ENCODE peak calls at places on chromosomes 2 and 18, in ten cellular contexts. B is Peyer's patch; H is choroid plexus epithelial cell; N is cardiac fibroblast; Z is right lobe of liver; X is cardiac muscle cell; Y is CD8-positive, alpha-beta T cell; U is right atrium auricular region; P is sigmoid colon; L is left ventricle myocardium inferior. G is an unnamed sample.

GRCh38 chr2:201260302-201260800 is at the start of gene CASP8:
- DNase-seq in B (peak), H (peak), N (peak), Z (no peak), X (peak), Y (peak), U (no peak), P (no peak), L (no peak), G (no peak)

GRCh38 chr2:158912122-158912521 is 56.3 kb upstream of the TANC1 start:
- DNase-seq in B (no peak), H (no peak), N (no peak), Z (no peak), X (no peak), Y (no peak), U (no peak), P (no peak), L (no peak), G (no peak)

GRCh38 chr18:79466591-79466990 is 70.9 kb downstream of the NFATC1 start:
- DNase-seq in B (peak), H (no peak), N (no peak), Z (no peak), X (no peak), Y (no peak), U (no peak), P (no peak), L (no peak), G (no peak)

GRCh38 chr2:218021536-218022071 is 18.8 kb upstream of the TNS1 start:
- DNase-seq in B (no peak), H (no peak), N (no peak), Z (no peak), X (no peak), Y (no peak), U (no peak), P (peak), L (peak), G (no peak)

GRCh38 chr2:195734395-195734794 is 77.4 kb downstream of the SLC39A10 start:
- DNase-seq in B (no peak), H (peak), N (peak), Z (no peak), X (no peak), Y (no peak), U (no peak), P (no peak), L (no peak), G (no peak)

GRCh38 chr2:40630035-40630434 is 178.1 kb upstream of the SLC8A1 start:
- DNase-seq in B (no peak), H (no peak), N (no peak), Z (no peak), X (no peak), Y (no peak), U (no peak), P (no peak), L (no peak), G (no peak)

GRCh38 chr2:121625953-121626352 is 23.3 kb downstream of the CLASP1 start:
- DNase-seq in B (no peak), H (no peak), N (no peak), Z (no peak), X (no peak), Y (no peak), U (no peak), P (no peak), L (no peak), G (no peak)

GRCh38 chr18:32629990-32630389 is 142.8 kb downstream of the KLHL14 start:
- DNase-seq in B (no peak), H (no peak), N (no peak), Z (no peak), X (no peak), Y (no peak), U (no peak), P (no peak), L (no peak), G (no peak)

GRCh38 chr2:175187378-175187777 is 5.9 kb upstream of the ATP5MC3 start:
- DNase-seq in B (no peak), H (peak), N (peak), Z (no peak), X (peak), Y (no peak), U (no peak), P (no peak), L (no peak), G (no peak)

GRCh38 chr2:157838442-157839161 is 37.5 kb downstream of the ACVR1 start:
- DNase-seq in B (peak), H (peak), N (peak), Z (peak), X (peak), Y (no peak), U (peak), P (no peak), L (peak), G (no peak)

GRCh38 chr18:12628706-12629702 is 28.9 kb downstream of the SPIRE1 start:
- DNase-seq in B (no peak), H (peak), N (peak), Z (no peak), X (peak), Y (no peak), U (no peak), P (no peak), L (no peak), G (no peak)

GRCh38 chr2:211611061-211611518 is 927.5 kb downstream of the ERBB4 start:
- DNase-seq in B (no peak), H (no peak), N (no peak), Z (no peak), X (no peak), Y (no peak), U (no peak), P (no peak), L (no peak), G (no peak)

GRCh38 chr2:236573066-236573929 is 3.7 kb downstream of the ACKR3 start:
- DNase-seq in B (no peak), H (no peak), N (no peak), Z (no peak), X (no peak), Y (no peak), U (no peak), P (peak), L (no peak), G (no peak)

GRCh38 chr2:189152476-189152875 is 27.1 kb downstream of the COL5A2 start:
- DNase-seq in B (no peak), H (no peak), N (no peak), Z (no peak), X (peak), Y (no peak), U (no peak), P (no peak), L (peak), G (no peak)

GRCh38 chr2:208586516-208586915 is 179.9 kb downstream of the PTH2R start:
- DNase-seq in B (no peak), H (no peak), N (no peak), Z (no peak), X (no peak), Y (no peak), U (no peak), P (no peak), L (no peak), G (no peak)

GRCh38 chr2:97713296-97714083 is at the start of gene ZAP70:
- DNase-seq in B (peak), H (no peak), N (no peak), Z (peak), X (no peak), Y (peak), U (no peak), P (peak), L (peak), G (no peak)

GRCh38 chr2:171893196-171893823 is 734 bp downstream of the SLC25A12 start:
- DNase-seq in B (no peak), H (no peak), N (no peak), Z (no peak), X (no peak), Y (no peak), U (no peak), P (no peak), L (no peak), G (no peak)

GRCh38 chr2:115771516-115771915 is 1329.1 kb downstream of the DPP10 start:
- DNase-seq in B (no peak), H (no peak), N (no peak), Z (no peak), X (no peak), Y (no peak), U (no peak), P (no peak), L (peak), G (no peak)

GRCh38 chr2:135299656-135300244 is 231.3 kb downstream of the ZRANB3 start:
- DNase-seq in B (no peak), H (peak), N (peak), Z (no peak), X (peak), Y (no peak), U (no peak), P (no peak), L (no peak), G (no peak)

GRCh38 chr2:113872201-113872600 is 17.7 kb upstream of the ACTR3 start:
- DNase-seq in B (no peak), H (no peak), N (peak), Z (no peak), X (no peak), Y (no peak), U (no peak), P (no peak), L (no peak), G (peak)

GRCh38 chr2:197869501-197870111 is 65.2 kb downstream of the PLCL1 start:
- DNase-seq in B (no peak), H (peak), N (no peak), Z (no peak), X (peak), Y (peak), U (no peak), P (no peak), L (no peak), G (peak)

GRCh38 chr18:8982416-8983183 is 119.9 kb upstream of the NDUFV2 start:
- DNase-seq in B (peak), H (peak), N (peak), Z (peak), X (peak), Y (no peak), U (no peak), P (no peak), L (no peak), G (peak)

GRCh38 chr18:39190508-39190907 is 1624.9 kb upstream of the CELF4 start:
- DNase-seq in B (no peak), H (no peak), N (no peak), Z (no peak), X (no peak), Y (no peak), U (no peak), P (no peak), L (no peak), G (no peak)

GRCh38 chr2:231601356-231602229 is 8.9 kb downstream of the TEX44 start:
- DNase-seq in B (peak), H (peak), N (peak), Z (peak), X (peak), Y (peak), U (peak), P (peak), L (peak), G (peak)

GRCh38 chr2:109131777-109132176 is 2.8 kb downstream of the SH3RF3 start:
- DNase-seq in B (no peak), H (no peak), N (peak), Z (no peak), X (peak), Y (no peak), U (peak), P (no peak), L (no peak), G (no peak)
- H3K4me3 ChIP-seq in B (no peak), H (no peak), N (no peak), Z (no peak), X (no peak), Y (no peak), U (no peak), P (no peak), L (peak), G (no peak)

DNA sequence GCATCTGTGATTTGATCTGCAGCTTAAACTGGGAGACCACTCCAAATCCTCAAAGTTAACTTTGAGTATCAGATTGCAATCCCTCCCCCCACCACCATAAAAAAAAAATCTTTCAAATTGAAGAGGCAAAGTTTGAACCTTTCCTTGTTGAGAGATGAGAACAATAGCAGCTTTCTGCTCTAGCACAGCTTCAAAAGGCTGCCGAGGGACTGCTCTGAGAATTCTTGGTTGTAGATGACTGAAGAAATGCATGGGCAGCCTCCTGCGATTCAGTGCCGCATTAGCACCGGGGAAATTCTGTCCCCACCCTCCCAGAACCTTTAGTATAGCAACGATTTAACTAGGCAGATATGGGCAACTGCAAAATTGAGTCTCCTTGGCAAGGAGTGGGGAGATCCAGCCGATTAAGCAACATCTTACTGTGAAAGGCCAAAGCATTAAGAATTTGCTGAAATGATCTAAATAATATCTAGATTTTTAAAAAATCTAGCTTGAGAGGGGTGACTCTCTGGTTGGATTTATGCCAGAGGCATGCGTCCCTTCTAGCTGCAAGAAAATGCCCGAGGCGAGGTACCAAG is 3.9 kb upstream of the SP5 start:
- DNase-seq in B (no peak), H (no peak), N (no peak), Z (no peak), X (no peak), Y (no peak), U (no peak), P (no peak), L (no peak), G (no peak)
- TF ChIP-seq CTCF in B (no peak), H (no peak), N (no peak), Z (no peak), X (no peak), Y (no peak), U (no peak), P (no peak), L (no peak), G (no peak)

GRCh38 chr2:69831354-69831905 is 2.0 kb downstream of the GMCL1 start:
- DNase-seq in B (no peak), H (peak), N (no peak), Z (no peak), X (no peak), Y (no peak), U (no peak), P (no peak), L (no peak), G (peak)
- H3K4me3 ChIP-seq in B (peak), H (no peak), N (no peak), Z (no peak), X (peak), Y (no peak), U (no peak), P (no peak), L (no peak), G (peak)

GRCh38 chr2:20449501-20450200 is 2.8 kb downstream of the RHOB start:
- DNase-seq in B (peak), H (peak), N (peak), Z (peak), X (peak), Y (no peak), U (peak), P (peak), L (no peak), G (no peak)

GRCh38 chr2:20448246-20449046 is 1.6 kb downstream of the RHOB start:
- DNase-seq in B (peak), H (peak), N (peak), Z (peak), X (peak), Y (no peak), U (peak), P (peak), L (no peak), G (no peak)

GRCh38 chr2:20446917-20447436 is at the start of gene RHOB:
- DNase-seq in B (peak), H (peak), N (peak), Z (peak), X (peak), Y (peak), U (peak), P (peak), L (peak), G (peak)

GRCh38 chr2:20446280-20446916 is 476 bp upstream of the RHOB start:
- DNase-seq in B (peak), H (no peak), N (no peak), Z (peak), X (no peak), Y (no peak), U (no peak), P (peak), L (peak), G (no peak)

DNA sequence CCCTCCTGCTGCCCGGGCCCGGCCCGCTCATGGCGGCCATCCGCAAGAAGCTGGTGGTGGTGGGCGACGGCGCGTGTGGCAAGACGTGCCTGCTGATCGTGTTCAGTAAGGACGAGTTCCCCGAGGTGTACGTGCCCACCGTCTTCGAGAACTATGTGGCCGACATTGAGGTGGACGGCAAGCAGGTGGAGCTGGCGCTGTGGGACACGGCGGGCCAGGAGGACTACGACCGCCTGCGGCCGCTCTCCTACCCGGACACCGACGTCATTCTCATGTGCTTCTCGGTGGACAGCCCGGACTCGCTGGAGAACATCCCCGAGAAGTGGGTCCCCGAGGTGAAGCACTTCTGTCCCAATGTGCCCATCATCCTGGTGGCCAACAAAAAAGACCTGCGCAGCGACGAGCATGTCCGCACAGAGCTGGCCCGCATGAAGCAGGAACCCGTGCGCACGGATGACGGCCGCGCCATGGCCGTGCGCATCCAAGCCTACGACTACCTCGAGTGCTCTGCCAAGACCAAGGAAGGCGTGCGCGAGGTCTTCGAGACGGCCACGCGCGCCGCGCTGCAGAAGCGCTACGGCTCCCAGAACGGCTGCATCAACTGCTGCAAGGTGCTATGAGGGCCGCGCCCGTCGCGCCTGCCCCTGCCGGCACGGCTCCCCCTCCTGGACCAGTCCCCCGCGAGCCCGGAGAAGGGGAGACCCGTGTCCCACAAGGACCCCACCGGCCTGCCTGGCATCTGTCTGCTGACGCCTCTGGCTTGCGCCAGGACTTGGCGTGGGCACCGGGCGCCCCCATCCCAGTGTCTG is 767 bp downstream of the RHOB start:
- DNase-seq in B (peak), H (peak), N (peak), Z (peak), X (peak), Y (peak), U (peak), P (peak), L (peak), G (no peak)
- TF ChIP-seq CTCF in B (no peak), H (no peak), N (no peak), Z (peak), X (no peak), Y (no peak), U (peak), P (no peak), L (no peak), G (no peak)

GRCh38 chr2:108330971-108331370 is 42.3 kb downstream of the SULT1C2 start:
- DNase-seq in B (no peak), H (peak), N (peak), Z (no peak), X (peak), Y (no peak), U (no peak), P (no peak), L (no peak), G (no peak)

GRCh38 chr2:108325756-108326155 is 37.1 kb downstream of the SULT1C2 start:
- DNase-seq in B (no peak), H (no peak), N (peak), Z (no peak), X (no peak), Y (no peak), U (no peak), P (no peak), L (no peak), G (no peak)

GRCh38 chr2:108324531-108325256 is 36.0 kb downstream of the SULT1C2 start:
- DNase-seq in B (no peak), H (peak), N (peak), Z (no peak), X (peak), Y (no peak), U (no peak), P (no peak), L (no peak), G (no peak)

GRCh38 chr2:108329771-108330170 is 41.1 kb downstream of the SULT1C2 start:
- DNase-seq in B (no peak), H (no peak), N (no peak), Z (no peak), X (no peak), Y (no peak), U (no peak), P (no peak), L (no peak), G (no peak)
- H3K4me3 ChIP-seq in B (no peak), H (no peak), N (no peak), Z (no peak), X (no peak), Y (no peak), U (no peak), P (no peak), L (no peak), G (no peak)

DNA sequence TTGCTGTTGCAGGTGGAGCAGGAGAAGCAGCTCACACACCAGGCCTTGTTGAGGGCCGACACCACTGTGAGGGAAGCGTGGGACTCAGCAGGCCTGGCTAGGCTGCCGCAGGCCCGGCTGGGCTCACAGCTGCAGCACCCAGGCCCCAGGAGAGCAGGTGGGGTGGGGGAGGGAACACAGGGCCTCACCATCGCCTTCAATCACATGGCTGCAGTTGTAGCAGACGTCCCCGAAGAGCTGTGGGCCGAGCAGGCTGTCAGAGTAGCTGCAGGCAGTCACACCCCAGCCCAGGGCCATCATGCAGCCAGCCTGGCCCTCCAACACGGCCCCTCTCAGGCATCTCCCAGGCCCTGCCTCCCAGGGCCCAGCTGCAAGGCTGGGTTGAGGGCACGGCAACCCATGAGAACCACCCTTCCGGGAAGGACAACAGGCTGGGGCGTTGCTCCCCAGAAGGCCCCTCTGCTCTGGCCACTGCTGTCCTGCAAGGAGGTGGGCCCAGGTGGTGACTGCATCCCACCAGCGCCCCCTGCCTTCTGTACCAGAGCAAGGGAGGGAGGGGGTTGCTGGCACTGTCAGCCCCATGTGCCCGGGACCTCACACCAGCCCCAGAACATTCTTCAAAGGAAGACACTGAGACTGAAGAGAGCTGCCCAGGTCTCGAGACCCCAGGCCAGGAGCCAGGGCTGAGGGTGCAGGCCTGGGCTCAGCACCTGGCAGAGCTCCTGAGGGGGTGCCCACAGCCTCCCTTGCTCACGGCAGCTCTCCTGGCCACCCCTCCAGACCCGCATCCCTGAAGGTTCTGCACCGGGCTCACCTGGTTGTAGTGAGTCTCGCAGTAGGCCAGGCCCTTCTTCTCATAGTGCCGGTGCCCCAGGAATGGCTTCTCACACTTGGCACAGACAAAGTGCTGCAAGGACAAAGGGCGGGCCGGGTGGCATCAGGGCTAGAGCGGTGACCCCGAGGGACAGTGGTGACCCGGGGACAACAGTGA is 5.6 kb upstream of the GPR17 start:
- DNase-seq in B (peak), H (no peak), N (no peak), Z (no peak), X (no peak), Y (no peak), U (no peak), P (no peak), L (no peak), G (no peak)
- TF ChIP-seq CTCF in B (peak), H (peak), N (peak), Z (peak), X (no peak), Y (peak), U (peak), P (no peak), L (peak), G (peak)

GRCh38 chr2:186534406-186534805 is 48.3 kb downstream of the ZC3H15 start:
- DNase-seq in B (no peak), H (no peak), N (no peak), Z (no peak), X (no peak), Y (no peak), U (no peak), P (no peak), L (no peak), G (no peak)
- H3K4me3 ChIP-seq in B (no peak), H (no peak), N (no peak), Z (no peak), X (no peak), Y (no peak), U (no peak), P (no peak), L (no peak), G (no peak)

GRCh38 chr2:111194835-111195621 is 74.3 kb downstream of the BCL2L11 start:
- DNase-seq in B (peak), H (peak), N (no peak), Z (no peak), X (no peak), Y (no peak), U (no peak), P (no peak), L (no peak), G (no peak)
- TF ChIP-seq CTCF in B (peak), H (peak), N (no peak), Z (no peak), X (no peak), Y (no peak), U (no peak), P (no peak), L (no peak), G (no peak)